ENCODE peak calls at places on chromosomes 3 and 15, in seven cellular contexts. Q is tibial artery, Y is BJ, S is RWPE2, L is MM.1S, K is colonic mucosa, W is lower lobe of right lung. D is an unnamed sample.
A peak's percentile ranks its signal among the peaks of the same experiment; 100 is the strongest.

GRCh38 chr3:168034152-168034928 is 61.4 kb downstream of the GOLIM4 start:
- DNase-seq in S (no peak), Y (no peak), K (no peak), L (no peak), Q (no peak), W (no peak), D (no peak)

GRCh38 chr3:38644016-38644661 is 5.3 kb downstream of the SCN5A start:
- DNase-seq in W (no peak), Y (no peak), K (no peak), L (no peak), S (peak; percentile 26), Q (peak; percentile 40), D (no peak)

GRCh38 chr3:195208183-195208582 is 62.8 kb downstream of the XXYLT1 start:
- DNase-seq in Y (no peak), S (no peak), Q (no peak), W (no peak), K (peak; percentile 18), L (peak; percentile 94), D (no peak)

GRCh38 chr15:68885070-68885469 is 45.3 kb upstream of the SPESP1 start:
- DNase-seq in Q (no peak), W (no peak), S (no peak), K (no peak), L (no peak), Y (no peak), D (peak; percentile 56)

GRCh38 chr15:35209838-35210237 is 124.7 kb upstream of the NANOGP8 start:
- DNase-seq in L (no peak), Q (no peak), S (no peak), Y (no peak), W (no peak), K (no peak), D (no peak)

GRCh38 chr3:32592696-32593353 is 22.2 kb upstream of the DYNC1LI1 start:
- DNase-seq in Q (no peak), Y (no peak), K (no peak), W (no peak), L (no peak), S (no peak), D (no peak)

GRCh38 chr15:34514251-34514760 is 69.1 kb downstream of the GOLGA8B start:
- DNase-seq in K (no peak), L (peak; percentile 29), Y (no peak), W (peak; percentile 59), S (no peak), Q (no peak), D (peak; percentile 7)

GRCh38 chr3:171428321-171428787 is 31.9 kb downstream of the TNIK start:
- DNase-seq in W (no peak), S (no peak), Q (no peak), K (no peak), L (no peak), Y (no peak), D (no peak)

GRCh38 chr3:129046732-129047552 is 13.6 kb upstream of the GP9 start:
- DNase-seq in S (peak; percentile 59), K (no peak), W (no peak), Y (no peak), Q (no peak), L (no peak), D (no peak)

GRCh38 chr3:72245183-72245811 is 460.3 kb upstream of the PROK2 start:
- DNase-seq in W (peak; percentile 52), S (no peak), L (no peak), K (peak; percentile 37), Q (peak; percentile 92), Y (no peak), D (no peak)

GRCh38 chr3:111726788-111727305 is 131.7 kb upstream of the ZBED2 start:
- DNase-seq in K (no peak), W (no peak), S (no peak), Y (no peak), Q (no peak), L (no peak), D (no peak)

GRCh38 chr15:78841307-78841706 is 30.0 kb upstream of the ADAMTS7 start:
- DNase-seq in S (no peak), Q (no peak), W (no peak), L (no peak), Y (no peak), K (no peak), D (no peak)

GRCh38 chr3:139299261-139300132 is 44.3 kb upstream of the MRPS22 start:
- DNase-seq in W (no peak), L (no peak), Q (no peak), K (no peak), Y (no peak), S (no peak), D (no peak)

GRCh38 chr15:75353604-75354003 is 6.8 kb downstream of the NEIL1 start:
- DNase-seq in K (no peak), Q (peak; percentile 57), Y (no peak), W (no peak), S (no peak), L (no peak), D (peak; percentile 60)

GRCh38 chr15:75350601-75351331 is 3.9 kb downstream of the NEIL1 start:
- DNase-seq in W (no peak), K (no peak), L (no peak), S (no peak), Y (no peak), Q (no peak), D (no peak)

GRCh38 chr15:75349851-75350588 is 3.2 kb downstream of the NEIL1 start:
- DNase-seq in W (peak; percentile 64), L (no peak), Q (peak; percentile 66), K (peak; percentile 34), Y (no peak), S (no peak), D (no peak)

GRCh38 chr15:75354454-75354853 is 7.6 kb downstream of the NEIL1 start:
- DNase-seq in S (no peak), Y (no peak), K (no peak), L (no peak), W (no peak), Q (no peak), D (no peak)

DNA sequence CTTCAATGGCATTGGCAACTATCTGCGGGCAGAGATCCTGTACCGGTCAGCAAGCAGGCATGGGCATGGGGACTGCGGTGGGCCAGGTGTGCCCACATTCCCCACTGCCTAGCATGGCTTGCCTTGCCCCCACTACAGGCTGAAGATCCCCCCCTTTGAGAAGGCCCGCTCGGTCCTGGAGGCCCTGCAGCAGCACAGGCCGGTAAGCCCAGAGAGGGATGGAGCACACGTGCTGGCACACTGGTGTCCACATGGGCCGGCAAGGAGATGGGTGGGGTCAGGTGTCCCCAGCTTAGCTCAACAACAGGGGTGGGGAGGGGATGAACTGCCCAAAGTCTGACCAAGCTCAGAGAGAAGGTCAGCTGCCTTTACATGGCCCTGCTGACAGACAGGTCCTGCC is 5.3 kb downstream of the NEIL1 start:
- DNase-seq in Y (no peak), W (peak; percentile 31), K (no peak), Q (no peak), L (no peak), S (no peak), D (no peak)
- H3K36me3 ChIP-seq in Y (peaks cover 18% of the 10 kb centered on the region), W (peaks cover 30% of the 10 kb centered on the region), K (no peaks in the 10 kb centered on the region), Q (peaks cover 38% of the 10 kb centered on the region), L (no peaks in the 10 kb centered on the region), S (peaks cover 11% of the 10 kb centered on the region), D (peaks cover 14% of the 10 kb centered on the region)

DNA sequence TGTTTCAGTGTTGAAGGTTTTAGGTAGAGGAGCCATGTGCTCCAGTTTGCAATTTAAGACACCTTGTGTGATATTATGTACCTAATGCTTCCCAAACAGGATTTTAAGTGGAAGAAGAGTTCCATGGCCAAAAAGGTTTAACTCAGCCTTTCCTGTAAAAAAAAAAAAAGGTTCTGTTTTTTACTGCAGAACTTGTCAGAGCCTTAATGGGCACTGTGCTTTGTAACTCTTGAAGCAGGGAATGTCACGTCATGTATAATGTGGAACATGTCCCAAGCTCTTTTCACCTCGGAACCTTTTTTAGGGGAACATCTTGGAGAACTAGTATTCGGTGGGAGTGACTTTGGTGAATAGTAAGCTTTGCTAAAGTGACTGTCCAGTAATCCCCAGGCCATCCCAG is 31.6 kb downstream of the PSMD6 start:
- DNase-seq in L (no peak), S (no peak), Y (no peak), K (no peak), Q (no peak), W (no peak), D (no peak)
- H3K36me3 ChIP-seq in L (no peaks in the 10 kb centered on the region), S (peaks cover 84% of the 10 kb centered on the region), Y (peaks cover 26% of the 10 kb centered on the region), K (peaks cover 28% of the 10 kb centered on the region), Q (peaks cover 83% of the 10 kb centered on the region), W (peaks cover 99% of the 10 kb centered on the region), D (peaks cover 58% of the 10 kb centered on the region)

DNA sequence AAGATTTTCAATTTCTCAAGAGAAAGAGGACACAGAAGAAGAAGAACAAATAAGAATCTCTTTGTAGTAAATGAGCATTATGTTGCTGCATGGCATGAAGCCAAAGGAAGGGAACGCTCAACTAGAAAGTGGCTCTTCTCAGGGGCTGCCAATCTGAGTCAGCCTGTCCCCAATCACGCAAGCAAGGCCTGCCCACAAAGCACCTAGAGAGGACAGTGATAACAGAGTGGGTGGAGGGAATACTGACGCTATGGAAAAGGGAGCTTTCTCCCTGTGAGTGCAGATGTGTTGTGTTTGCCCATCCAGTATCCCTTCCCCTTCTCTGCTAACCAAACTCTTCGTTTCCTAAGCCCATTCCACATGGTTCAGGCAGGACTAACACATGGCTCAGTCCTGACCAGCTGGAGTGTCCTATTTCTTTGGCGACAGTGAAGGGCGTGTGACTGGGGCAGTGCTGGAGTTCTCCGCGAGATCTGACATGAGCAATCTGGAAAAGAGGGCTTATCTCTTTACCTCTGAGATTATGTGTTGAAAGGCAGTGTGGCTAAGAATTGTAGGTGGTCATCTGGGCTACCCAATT is 14.2 kb downstream of the FBN1 start:
- DNase-seq in L (no peak), S (no peak), Q (no peak), W (no peak), Y (no peak), K (no peak), D (no peak)
- H3K36me3 ChIP-seq in L (no peaks in the 10 kb centered on the region), S (no peaks in the 10 kb centered on the region), Q (no peaks in the 10 kb centered on the region), W (no peaks in the 10 kb centered on the region), Y (no peaks in the 10 kb centered on the region), K (no peaks in the 10 kb centered on the region), D (no peaks in the 10 kb centered on the region)

GRCh38 chr15:31332681-31333071 is 6.0 kb downstream of the KLF13 start:
- DNase-seq in S (no peak), Y (no peak), Q (no peak), L (peak; percentile 2), K (no peak), W (no peak), D (no peak)
- H3K36me3 ChIP-seq in S (peaks cover 11% of the 10 kb centered on the region), Y (peaks cover 1% of the 10 kb centered on the region), Q (no peaks in the 10 kb centered on the region), L (no peaks in the 10 kb centered on the region), K (no peaks in the 10 kb centered on the region), W (peaks cover 9% of the 10 kb centered on the region), D (no peaks in the 10 kb centered on the region)

GRCh38 chr15:25066708-25067107 is 111.9 kb downstream of the SNRPN start:
- DNase-seq in K (no peak), Q (no peak), L (no peak), W (no peak), S (peak; percentile 62), Y (no peak), D (no peak)
- H3K36me3 ChIP-seq in K (no peaks in the 10 kb centered on the region), Q (peaks cover 100% of the 10 kb centered on the region), L (no peaks in the 10 kb centered on the region), W (peaks cover 71% of the 10 kb centered on the region), S (peaks cover 97% of the 10 kb centered on the region), Y (peaks cover 38% of the 10 kb centered on the region), D (peaks cover 100% of the 10 kb centered on the region)

D was measured in trophoblast cell.